ENCODE peak calls at places on chromosome 1, in nine cellular contexts. T, R, G, Z, L, C, M, H and V are unnamed samples.

GRCh38 chr1:171420810-171421209 is 64.5 kb upstream of the PRRC2C start:
- DNase-seq in T (peak; percentile 45), R (no peak), G (no peak), Z (no peak), L (no peak), C (peak; percentile 21), M (no peak), H (no peak), V (no peak)

GRCh38 chr1:116929961-116930592 is 20.4 kb downstream of the PTGFRN start:
- DNase-seq in T (no peak), R (no peak), G (no peak), Z (no peak), L (no peak), C (no peak), M (peak; percentile 9), H (no peak), V (no peak)

GRCh38 chr1:22416555-22417454 is 34.8 kb upstream of the ZBTB40 start:
- DNase-seq in T (peak; percentile 53), R (peak; percentile 69), G (peak; percentile 53), Z (peak; percentile 72), L (peak; percentile 66), C (peak; percentile 48), M (peak; percentile 73), H (peak; percentile 86), V (peak; percentile 28)

GRCh38 chr1:183676515-183677189 is 23.5 kb upstream of the APOBEC4 start:
- DNase-seq in T (peak; percentile 14), R (no peak), G (no peak), Z (no peak), L (no peak), C (no peak), M (no peak), H (no peak), V (no peak)

GRCh38 chr1:2429780-2430591 is 17.6 kb upstream of the PEX10 start:
- DNase-seq in T (no peak), R (no peak), G (no peak), Z (no peak), L (no peak), C (no peak), M (no peak), H (no peak), V (no peak)

GRCh38 chr1:18581420-18581880 is 49.2 kb upstream of the PAX7 start:
- DNase-seq in T (no peak), R (peak; percentile 23), G (peak; percentile 4), Z (peak; percentile 56), L (no peak), C (no peak), M (no peak), H (peak; percentile 61), V (no peak)

GRCh38 chr1:150619576-150620509 is 9.6 kb downstream of the ENSA start:
- DNase-seq in T (peak; percentile 78), R (no peak), G (no peak), Z (peak; percentile 50), L (peak; percentile 41), C (no peak), M (no peak), H (no peak), V (no peak)

GRCh38 chr1:23167353-23168078 is 1.1 kb downstream of the LUZP1 start:
- DNase-seq in T (peak; percentile 79), R (peak; percentile 55), G (peak; percentile 6), Z (peak; percentile 45), L (peak; percentile 61), C (peak; percentile 29), M (peak; percentile 66), H (peak; percentile 79), V (peak; percentile 41)

GRCh38 chr1:116038679-116039078 is 62.4 kb downstream of the SLC22A15 start:
- DNase-seq in T (no peak), R (no peak), G (no peak), Z (no peak), L (no peak), C (no peak), M (no peak), H (no peak), V (no peak)

GRCh38 chr1:218557731-218558130 is 212.6 kb downstream of the TGFB2 start:
- DNase-seq in T (peak; percentile 61), R (no peak), G (no peak), Z (no peak), L (no peak), C (no peak), M (no peak), H (no peak), V (peak; percentile 19)

GRCh38 chr1:162364498-162364897 is 12.2 kb downstream of the SPATA46 start:
- DNase-seq in T (no peak), R (no peak), G (no peak), Z (no peak), L (no peak), C (no peak), M (no peak), H (no peak), V (no peak)

GRCh38 chr1:236766506-236766905 is 28.6 kb upstream of the MTR start:
- DNase-seq in T (no peak), R (no peak), G (no peak), Z (no peak), L (no peak), C (no peak), M (no peak), H (no peak), V (no peak)

GRCh38 chr1:155134858-155135415 is 715 bp upstream of the SLC50A1 start:
- DNase-seq in T (peak; percentile 99), R (peak; percentile 74), G (no peak), Z (no peak), L (peak; percentile 71), C (no peak), M (peak; percentile 97), H (peak; percentile 93), V (peak; percentile 91)

GRCh38 chr1:236608930-236609726 is 4.8 kb upstream of the HEATR1 start:
- DNase-seq in T (peak; percentile 38), R (peak; percentile 44), G (no peak), Z (peak; percentile 20), L (no peak), C (no peak), M (no peak), H (peak; percentile 51), V (peak; percentile 48)

GRCh38 chr1:232538224-232538942 is 91.5 kb downstream of the SIPA1L2 start:
- DNase-seq in T (peak; percentile 42), R (no peak), G (no peak), Z (no peak), L (no peak), C (no peak), M (no peak), H (no peak), V (no peak)

GRCh38 chr1:235079443-235079967 is 49.1 kb downstream of the TOMM20 start:
- DNase-seq in T (peak; percentile 99), R (no peak), G (no peak), Z (peak; percentile 55), L (no peak), C (no peak), M (peak; percentile 80), H (peak; percentile 92), V (no peak)

GRCh38 chr1:113701429-113701828 is 57.9 kb downstream of the PHTF1 start:
- DNase-seq in T (no peak), R (no peak), G (no peak), Z (peak; percentile 15), L (no peak), C (no peak), M (no peak), H (no peak), V (no peak)

GRCh38 chr1:6485937-6486250 is 5.6 kb downstream of the PLEKHG5 start:
- DNase-seq in T (no peak), R (no peak), G (no peak), Z (no peak), L (no peak), C (no peak), M (no peak), H (no peak), V (no peak)

GRCh38 chr1:152683846-152684245 is 2.1 kb upstream of the LCE2B start:
- DNase-seq in T (no peak), R (no peak), G (no peak), Z (no peak), L (no peak), C (no peak), M (no peak), H (no peak), V (no peak)
- H3K9me3 ChIP-seq in T (no peaks in the 10 kb centered on the region), R (no peaks in the 10 kb centered on the region), G (no peaks in the 10 kb centered on the region), Z (no peaks in the 10 kb centered on the region), L (no peaks in the 10 kb centered on the region), C (no peaks in the 10 kb centered on the region), M (no peaks in the 10 kb centered on the region), H (no peaks in the 10 kb centered on the region), V (no peaks in the 10 kb centered on the region)

GRCh38 chr1:89557954-89558353 is 33.3 kb downstream of the LRRC8B start:
- DNase-seq in T (peak; percentile 14), R (no peak), G (no peak), Z (no peak), L (no peak), C (no peak), M (no peak), H (no peak), V (no peak)
- H3K9me3 ChIP-seq in T (no peaks in the 10 kb centered on the region), R (no peaks in the 10 kb centered on the region), G (no peaks in the 10 kb centered on the region), Z (no peaks in the 10 kb centered on the region), L (no peaks in the 10 kb centered on the region), C (no peaks in the 10 kb centered on the region), M (no peaks in the 10 kb centered on the region), H (no peaks in the 10 kb centered on the region), V (no peaks in the 10 kb centered on the region)

DNA sequence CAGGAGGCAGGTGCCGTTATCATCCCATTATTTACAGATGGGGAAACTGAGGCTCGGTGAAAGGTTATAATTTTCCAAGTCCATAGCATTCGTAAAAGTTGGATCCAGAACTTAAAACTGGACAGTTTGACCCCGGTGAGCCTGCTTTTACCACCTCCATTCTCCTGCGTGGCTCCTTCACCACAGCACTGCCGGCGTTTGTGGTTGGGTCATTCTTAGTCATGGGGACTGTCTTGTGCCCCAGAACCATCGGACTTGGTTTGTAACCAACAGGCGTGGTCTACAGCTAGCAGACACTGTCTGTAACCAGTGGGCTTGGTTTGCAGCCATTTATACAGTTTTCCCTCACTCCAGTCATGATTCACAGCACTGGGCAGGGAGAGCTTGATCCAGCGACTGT is 511.3 kb downstream of the NPHP4 start:
- DNase-seq in T (no peak), R (no peak), G (no peak), Z (no peak), L (no peak), C (no peak), M (no peak), H (no peak), V (no peak)
- H3K9me3 ChIP-seq in T (peaks cover 25% of the 10 kb centered on the region), R (no peaks in the 10 kb centered on the region), G (no peaks in the 10 kb centered on the region), Z (no peaks in the 10 kb centered on the region), L (no peaks in the 10 kb centered on the region), C (no peaks in the 10 kb centered on the region), M (no peaks in the 10 kb centered on the region), H (no peaks in the 10 kb centered on the region), V (no peaks in the 10 kb centered on the region)

GRCh38 chr1:248316796-248317195 is 7.6 kb downstream of the OR2M7 start:
- DNase-seq in T (no peak), R (no peak), G (no peak), Z (no peak), L (no peak), C (no peak), M (no peak), H (no peak), V (no peak)
- H3K9me3 ChIP-seq in T (peaks cover 12% of the 10 kb centered on the region), R (no peaks in the 10 kb centered on the region), G (no peaks in the 10 kb centered on the region), Z (no peaks in the 10 kb centered on the region), L (no peaks in the 10 kb centered on the region), C (peaks cover 1% of the 10 kb centered on the region), M (no peaks in the 10 kb centered on the region), H (no peaks in the 10 kb centered on the region), V (no peaks in the 10 kb centered on the region)

DNA sequence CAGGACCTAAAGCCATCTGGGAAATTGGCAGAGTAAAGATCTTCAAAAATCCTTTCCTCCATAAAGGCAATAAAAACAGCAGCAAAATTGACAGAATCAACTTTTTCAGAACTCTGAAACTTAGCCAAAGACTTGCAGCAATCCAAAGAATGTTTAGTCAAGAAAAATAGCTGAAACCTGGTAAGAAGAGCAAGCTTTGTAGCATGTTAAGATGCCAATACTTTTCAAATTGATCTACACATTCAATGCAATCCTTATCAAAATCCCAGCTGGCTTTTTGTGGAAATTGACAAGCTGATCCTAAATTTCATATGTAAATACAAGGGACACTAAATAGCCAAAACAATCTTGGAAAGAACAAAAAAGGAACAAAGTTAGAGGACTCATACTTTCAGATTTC is 23.8 kb upstream of the FAM163A start:
- DNase-seq in T (no peak), R (no peak), G (no peak), Z (no peak), L (no peak), C (no peak), M (no peak), H (no peak), V (no peak)
- H3K9me3 ChIP-seq in T (peaks cover 6% of the 10 kb centered on the region), R (peaks cover 11% of the 10 kb centered on the region), G (peaks cover 34% of the 10 kb centered on the region), Z (peaks cover 32% of the 10 kb centered on the region), L (no peaks in the 10 kb centered on the region), C (peaks cover 28% of the 10 kb centered on the region), M (peaks cover 36% of the 10 kb centered on the region), H (no peaks in the 10 kb centered on the region), V (no peaks in the 10 kb centered on the region)